ENCODE peak calls at places on chromosomes 6 and 20, in six cellular contexts. One of them, this sample, is unnamed. For H3K36me3 and H3K4me1, the result is how much of the 10 kb centered on the place peaks cover.

GRCh38 chr20:46651091-46651962 is at the start of gene SLC13A3:
- DNase-seq in hepatocyte: peak
- DNase-seq in sigmoid colon: no peak
- DNase-seq in MM.1S: no peak
- DNase-seq in adrenal gland: no peak
- DNase-seq in upper lobe of right lung: no peak
- DNase-seq in this sample: no peak

GRCh38 chr6:44052419-44053011 is 74.7 kb downstream of the MRPL14 start:
- DNase-seq in adrenal gland: no peak
- DNase-seq in upper lobe of right lung: peak
- DNase-seq in sigmoid colon: peak
- DNase-seq in MM.1S: no peak
- DNase-seq in hepatocyte: no peak
- DNase-seq in this sample: peak

GRCh38 chr6:100289285-100289684 is 175.4 kb downstream of the SIM1 start:
- DNase-seq in sigmoid colon: no peak
- DNase-seq in hepatocyte: no peak
- DNase-seq in upper lobe of right lung: no peak
- DNase-seq in adrenal gland: no peak
- DNase-seq in MM.1S: no peak
- DNase-seq in this sample: no peak

GRCh38 chr6:139135578-139136545 is 982 bp downstream of the HECA start:
- DNase-seq in adrenal gland: peak
- DNase-seq in hepatocyte: peak
- DNase-seq in sigmoid colon: peak
- DNase-seq in MM.1S: peak
- DNase-seq in upper lobe of right lung: peak
- DNase-seq in this sample: peak

GRCh38 chr6:138007014-138007472 is 100.2 kb downstream of the PERP start:
- DNase-seq in hepatocyte: peak
- DNase-seq in upper lobe of right lung: no peak
- DNase-seq in MM.1S: peak
- DNase-seq in sigmoid colon: no peak
- DNase-seq in adrenal gland: no peak
- DNase-seq in this sample: no peak

GRCh38 chr6:31163922-31164321 is 5.5 kb downstream of the TCF19 start:
- DNase-seq in upper lobe of right lung: no peak
- DNase-seq in MM.1S: no peak
- DNase-seq in hepatocyte: no peak
- DNase-seq in adrenal gland: no peak
- DNase-seq in sigmoid colon: no peak
- DNase-seq in this sample: no peak

GRCh38 chr6:26122005-26122388 is 34.8 kb downstream of the HFE start:
- DNase-seq in adrenal gland: no peak
- DNase-seq in MM.1S: no peak
- DNase-seq in hepatocyte: no peak
- DNase-seq in sigmoid colon: no peak
- DNase-seq in upper lobe of right lung: no peak
- DNase-seq in this sample: no peak

GRCh38 chr6:161798844-161799394 is 525.1 kb upstream of the AGPAT4 start:
- DNase-seq in MM.1S: no peak
- DNase-seq in adrenal gland: no peak
- DNase-seq in hepatocyte: no peak
- DNase-seq in upper lobe of right lung: no peak
- DNase-seq in sigmoid colon: no peak
- DNase-seq in this sample: no peak

GRCh38 chr20:4666001-4666470 is 55.7 kb upstream of the PRND start:
- DNase-seq in sigmoid colon: no peak
- DNase-seq in adrenal gland: no peak
- DNase-seq in upper lobe of right lung: no peak
- DNase-seq in hepatocyte: no peak
- DNase-seq in MM.1S: peak
- DNase-seq in this sample: no peak

GRCh38 chr6:122778961-122779671 is 400 bp upstream of the FABP7 start:
- DNase-seq in hepatocyte: no peak
- DNase-seq in upper lobe of right lung: no peak
- DNase-seq in MM.1S: no peak
- DNase-seq in sigmoid colon: no peak
- DNase-seq in adrenal gland: no peak
- DNase-seq in this sample: no peak

GRCh38 chr6:75206338-75207210 is 721 bp upstream of the COL12A1 start:
- DNase-seq in adrenal gland: no peak
- DNase-seq in MM.1S: no peak
- DNase-seq in sigmoid colon: peak
- DNase-seq in upper lobe of right lung: no peak
- DNase-seq in hepatocyte: peak
- DNase-seq in this sample: peak

GRCh38 chr20:59736366-59736765 is 132.0 kb downstream of the PHACTR3 start:
- DNase-seq in MM.1S: no peak
- DNase-seq in adrenal gland: no peak
- DNase-seq in hepatocyte: no peak
- DNase-seq in upper lobe of right lung: peak
- DNase-seq in sigmoid colon: no peak
- DNase-seq in this sample: no peak

GRCh38 chr6:33279257-33279695 is 2.4 kb downstream of the B3GALT4 start:
- DNase-seq in hepatocyte: no peak
- DNase-seq in adrenal gland: no peak
- DNase-seq in MM.1S: no peak
- DNase-seq in sigmoid colon: no peak
- DNase-seq in upper lobe of right lung: no peak
- DNase-seq in this sample: peak

GRCh38 chr6:33280539-33280938 is 3.6 kb downstream of the B3GALT4 start:
- DNase-seq in sigmoid colon: no peak
- DNase-seq in hepatocyte: no peak
- DNase-seq in MM.1S: no peak
- DNase-seq in upper lobe of right lung: no peak
- DNase-seq in adrenal gland: no peak
- DNase-seq in this sample: peak

GRCh38 chr6:33278810-33279209 is 1.9 kb downstream of the B3GALT4 start:
- DNase-seq in MM.1S: no peak
- DNase-seq in hepatocyte: no peak
- DNase-seq in sigmoid colon: no peak
- DNase-seq in upper lobe of right lung: no peak
- DNase-seq in adrenal gland: no peak
- DNase-seq in this sample: peak

GRCh38 chr6:33278392-33278741 is 1.4 kb downstream of the B3GALT4 start:
- DNase-seq in sigmoid colon: no peak
- DNase-seq in adrenal gland: no peak
- DNase-seq in hepatocyte: no peak
- DNase-seq in MM.1S: no peak
- DNase-seq in upper lobe of right lung: no peak
- DNase-seq in this sample: no peak

DNA sequence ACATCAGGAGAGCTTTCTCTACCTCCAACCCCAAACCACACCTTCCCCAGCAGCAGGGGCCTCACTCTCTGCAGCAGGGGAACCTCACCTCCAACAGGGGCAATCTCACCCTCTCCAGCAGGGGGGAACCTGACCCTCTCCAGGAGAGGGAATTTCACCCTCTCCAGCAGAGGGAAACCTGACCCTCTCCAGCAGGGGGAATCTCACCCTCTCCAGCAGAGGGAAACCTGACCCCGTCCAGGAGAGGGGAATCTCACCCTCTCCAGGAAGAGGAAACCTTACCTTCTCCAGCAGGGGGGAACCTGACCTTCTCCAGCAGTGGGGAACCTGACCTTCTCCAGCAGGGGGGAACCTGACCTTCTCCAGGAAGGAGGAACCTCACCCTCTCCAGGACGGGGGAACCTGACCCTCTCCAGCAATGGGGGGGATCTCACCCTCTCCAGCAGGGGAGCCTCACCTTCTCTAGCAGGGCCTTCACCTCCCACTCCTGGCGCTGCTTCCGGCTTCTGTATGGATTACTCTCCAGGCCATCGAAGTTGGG is 3.1 kb downstream of the B3GALT4 start:
- DNase-seq in sigmoid colon: no peak
- DNase-seq in upper lobe of right lung: no peak
- DNase-seq in hepatocyte: peak
- DNase-seq in MM.1S: no peak
- DNase-seq in adrenal gland: no peak
- DNase-seq in this sample: peak
- H3K36me3 ChIP-seq in sigmoid colon: under half
- H3K36me3 ChIP-seq in upper lobe of right lung: under half
- H3K36me3 ChIP-seq in hepatocyte: under half
- H3K36me3 ChIP-seq in MM.1S: under half
- H3K36me3 ChIP-seq in adrenal gland: under half
- H3K36me3 ChIP-seq in this sample: under half

GRCh38 chr20:10306440-10307358 is 88.1 kb downstream of the SNAP25 start:
- DNase-seq in hepatocyte: no peak
- DNase-seq in MM.1S: no peak
- DNase-seq in adrenal gland: no peak
- DNase-seq in sigmoid colon: no peak
- DNase-seq in upper lobe of right lung: no peak
- DNase-seq in this sample: no peak
- H3K4me1 ChIP-seq in hepatocyte: under half
- H3K4me1 ChIP-seq in MM.1S: under half
- H3K4me1 ChIP-seq in adrenal gland: under half
- H3K4me1 ChIP-seq in sigmoid colon: under half
- H3K4me1 ChIP-seq in upper lobe of right lung: under half
- H3K4me1 ChIP-seq in this sample: under half

DNA sequence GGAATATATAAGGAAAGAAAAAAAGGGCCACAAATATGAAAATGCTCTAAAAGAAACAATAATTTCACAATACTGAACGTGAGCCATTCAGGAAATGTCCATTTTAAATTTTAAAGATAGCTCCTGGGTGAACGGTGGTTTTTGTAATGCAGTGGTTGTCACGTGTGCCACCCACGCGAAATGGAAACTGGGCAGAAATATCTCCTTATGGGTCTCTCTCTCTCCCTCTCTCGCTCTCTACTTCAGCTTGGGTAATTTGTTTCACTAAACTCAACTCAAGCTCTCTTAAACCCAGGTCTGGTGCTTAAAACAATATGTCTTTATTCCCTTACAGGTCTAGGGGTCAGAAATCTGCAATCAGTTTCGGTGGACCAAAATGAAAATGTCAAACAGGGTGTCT is 150.8 kb downstream of the OR2B2 start:
- DNase-seq in hepatocyte: no peak
- DNase-seq in sigmoid colon: no peak
- DNase-seq in MM.1S: no peak
- DNase-seq in adrenal gland: no peak
- DNase-seq in upper lobe of right lung: no peak
- DNase-seq in this sample: no peak
- H3K4me3 ChIP-seq in hepatocyte: no peak
- H3K4me3 ChIP-seq in sigmoid colon: no peak
- H3K4me3 ChIP-seq in MM.1S: no peak
- H3K4me3 ChIP-seq in adrenal gland: no peak
- H3K4me3 ChIP-seq in upper lobe of right lung: no peak
- H3K4me3 ChIP-seq in this sample: no peak

DNA sequence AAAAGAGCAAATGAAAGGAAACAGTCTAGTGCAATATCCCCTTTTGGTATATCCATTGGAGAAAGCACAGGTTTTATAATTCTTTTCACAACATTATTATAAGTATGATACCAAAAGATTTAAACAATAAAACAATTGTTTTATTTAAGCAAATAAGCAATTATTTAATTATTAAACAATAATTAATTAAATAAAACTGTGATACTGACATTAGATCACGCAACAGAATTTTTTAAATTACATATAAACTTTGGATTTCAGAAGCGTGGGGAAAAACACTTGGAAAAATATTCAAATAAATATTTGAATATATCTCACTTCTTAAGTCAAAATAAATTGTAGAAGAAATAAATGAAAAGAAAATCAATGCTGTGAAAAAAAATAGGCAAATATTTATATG is 76.2 kb upstream of the STXBP5 start:
- DNase-seq in sigmoid colon: no peak
- DNase-seq in hepatocyte: no peak
- DNase-seq in upper lobe of right lung: no peak
- DNase-seq in adrenal gland: no peak
- DNase-seq in MM.1S: no peak
- DNase-seq in this sample: no peak
- H3K36me3 ChIP-seq in sigmoid colon: under half
- H3K36me3 ChIP-seq in hepatocyte: under half
- H3K36me3 ChIP-seq in upper lobe of right lung: under half
- H3K36me3 ChIP-seq in adrenal gland: under half
- H3K36me3 ChIP-seq in MM.1S: under half
- H3K36me3 ChIP-seq in this sample: under half

GRCh38 chr6:118892248-118893094 is 1.5 kb upstream of the ASF1A start:
- DNase-seq in adrenal gland: no peak
- DNase-seq in MM.1S: no peak
- DNase-seq in upper lobe of right lung: no peak
- DNase-seq in hepatocyte: no peak
- DNase-seq in sigmoid colon: no peak
- DNase-seq in this sample: no peak
- H3K4me1 ChIP-seq in adrenal gland: under half
- H3K4me1 ChIP-seq in MM.1S: under half
- H3K4me1 ChIP-seq in upper lobe of right lung: under half
- H3K4me1 ChIP-seq in hepatocyte: under half
- H3K4me1 ChIP-seq in sigmoid colon: under half
- H3K4me1 ChIP-seq in this sample: under half